ENCODE peak calls at places on chromosomes 11 and 22, in ten cellular contexts. One of them, this sample, is unnamed. For H3K27me3, the result is how much of the 10 kb centered on the place peaks cover.

GRCh38 chr11:109960831-109961230 is 132.4 kb upstream of the ZC3H12C start:
- DNase-seq in Karpas-422: no peak
- DNase-seq in left ventricle myocardium inferior: peak
- DNase-seq in gastrocnemius medialis: peak
- DNase-seq in lower lobe of right lung: no peak
- DNase-seq in Peyer's patch: no peak
- DNase-seq in CD4-positive, alpha-beta T cell: no peak
- DNase-seq in left lung: peak
- DNase-seq in heart left ventricle: peak
- DNase-seq in PC-9: no peak
- DNase-seq in this sample: peak

GRCh38 chr11:118437736-118438125 is 1.4 kb downstream of the KMT2A start:
- DNase-seq in CD4-positive, alpha-beta T cell: peak
- DNase-seq in PC-9: no peak
- DNase-seq in Karpas-422: no peak
- DNase-seq in Peyer's patch: peak
- DNase-seq in left ventricle myocardium inferior: peak
- DNase-seq in left lung: peak
- DNase-seq in heart left ventricle: no peak
- DNase-seq in lower lobe of right lung: no peak
- DNase-seq in gastrocnemius medialis: no peak
- DNase-seq in this sample: peak

GRCh38 chr11:134741453-134742227 is 329.6 kb upstream of the B3GAT1 start:
- DNase-seq in Peyer's patch: no peak
- DNase-seq in PC-9: no peak
- DNase-seq in gastrocnemius medialis: no peak
- DNase-seq in left lung: no peak
- DNase-seq in CD4-positive, alpha-beta T cell: no peak
- DNase-seq in Karpas-422: no peak
- DNase-seq in heart left ventricle: no peak
- DNase-seq in lower lobe of right lung: no peak
- DNase-seq in left ventricle myocardium inferior: no peak
- DNase-seq in this sample: no peak

GRCh38 chr11:61972796-61973602 is 5.6 kb upstream of the FTH1 start:
- DNase-seq in Karpas-422: no peak
- DNase-seq in CD4-positive, alpha-beta T cell: no peak
- DNase-seq in left ventricle myocardium inferior: no peak
- DNase-seq in PC-9: peak
- DNase-seq in lower lobe of right lung: no peak
- DNase-seq in Peyer's patch: peak
- DNase-seq in left lung: peak
- DNase-seq in heart left ventricle: no peak
- DNase-seq in gastrocnemius medialis: no peak
- DNase-seq in this sample: no peak

GRCh38 chr11:34324466-34324865 is 33.3 kb downstream of the ABTB2 start:
- DNase-seq in CD4-positive, alpha-beta T cell: no peak
- DNase-seq in left lung: no peak
- DNase-seq in heart left ventricle: no peak
- DNase-seq in PC-9: peak
- DNase-seq in Peyer's patch: no peak
- DNase-seq in left ventricle myocardium inferior: no peak
- DNase-seq in gastrocnemius medialis: no peak
- DNase-seq in lower lobe of right lung: no peak
- DNase-seq in Karpas-422: no peak
- DNase-seq in this sample: no peak

GRCh38 chr11:79198898-79199250 is 242.0 kb downstream of the TENM4 start:
- DNase-seq in Karpas-422: no peak
- DNase-seq in lower lobe of right lung: no peak
- DNase-seq in PC-9: no peak
- DNase-seq in Peyer's patch: no peak
- DNase-seq in heart left ventricle: no peak
- DNase-seq in CD4-positive, alpha-beta T cell: no peak
- DNase-seq in left ventricle myocardium inferior: no peak
- DNase-seq in left lung: no peak
- DNase-seq in gastrocnemius medialis: no peak
- DNase-seq in this sample: no peak

GRCh38 chr11:76604652-76605241 is 65.8 kb downstream of the LRRC32 start:
- DNase-seq in CD4-positive, alpha-beta T cell: no peak
- DNase-seq in heart left ventricle: peak
- DNase-seq in Karpas-422: no peak
- DNase-seq in lower lobe of right lung: no peak
- DNase-seq in left lung: no peak
- DNase-seq in Peyer's patch: peak
- DNase-seq in left ventricle myocardium inferior: peak
- DNase-seq in PC-9: no peak
- DNase-seq in gastrocnemius medialis: peak
- DNase-seq in this sample: no peak

GRCh38 chr22:46578824-46579561 is 41.2 kb upstream of the GRAMD4 start:
- DNase-seq in left lung: peak
- DNase-seq in PC-9: no peak
- DNase-seq in Peyer's patch: peak
- DNase-seq in lower lobe of right lung: peak
- DNase-seq in gastrocnemius medialis: peak
- DNase-seq in CD4-positive, alpha-beta T cell: no peak
- DNase-seq in heart left ventricle: peak
- DNase-seq in left ventricle myocardium inferior: peak
- DNase-seq in Karpas-422: no peak
- DNase-seq in this sample: peak

GRCh38 chr22:20624161-20624616 is 116.8 kb downstream of the MED15 start:
- DNase-seq in lower lobe of right lung: no peak
- DNase-seq in left lung: no peak
- DNase-seq in CD4-positive, alpha-beta T cell: no peak
- DNase-seq in left ventricle myocardium inferior: no peak
- DNase-seq in Karpas-422: no peak
- DNase-seq in heart left ventricle: no peak
- DNase-seq in gastrocnemius medialis: no peak
- DNase-seq in PC-9: no peak
- DNase-seq in Peyer's patch: no peak
- DNase-seq in this sample: no peak

GRCh38 chr22:29268511-29269229 is 602 bp downstream of the EWSR1 start:
- DNase-seq in PC-9: peak
- DNase-seq in gastrocnemius medialis: peak
- DNase-seq in lower lobe of right lung: peak
- DNase-seq in Peyer's patch: no peak
- DNase-seq in left ventricle myocardium inferior: peak
- DNase-seq in left lung: peak
- DNase-seq in CD4-positive, alpha-beta T cell: peak
- DNase-seq in heart left ventricle: peak
- DNase-seq in Karpas-422: peak
- DNase-seq in this sample: peak

GRCh38 chr11:35267504-35267903 is 128.5 kb downstream of the CD44 start:
- DNase-seq in lower lobe of right lung: no peak
- DNase-seq in gastrocnemius medialis: no peak
- DNase-seq in Peyer's patch: no peak
- DNase-seq in left lung: no peak
- DNase-seq in left ventricle myocardium inferior: no peak
- DNase-seq in PC-9: no peak
- DNase-seq in CD4-positive, alpha-beta T cell: no peak
- DNase-seq in Karpas-422: no peak
- DNase-seq in heart left ventricle: no peak
- DNase-seq in this sample: no peak

GRCh38 chr11:59510917-59511589 is at the start of gene OR4D9:
- DNase-seq in lower lobe of right lung: no peak
- DNase-seq in gastrocnemius medialis: no peak
- DNase-seq in Karpas-422: no peak
- DNase-seq in CD4-positive, alpha-beta T cell: peak
- DNase-seq in left ventricle myocardium inferior: no peak
- DNase-seq in Peyer's patch: no peak
- DNase-seq in left lung: no peak
- DNase-seq in heart left ventricle: no peak
- DNase-seq in PC-9: no peak
- DNase-seq in this sample: no peak

GRCh38 chr11:59400461-59401261 is 25.6 kb downstream of the OR5A2 start:
- DNase-seq in heart left ventricle: no peak
- DNase-seq in left ventricle myocardium inferior: no peak
- DNase-seq in Karpas-422: no peak
- DNase-seq in gastrocnemius medialis: no peak
- DNase-seq in PC-9: no peak
- DNase-seq in CD4-positive, alpha-beta T cell: no peak
- DNase-seq in lower lobe of right lung: no peak
- DNase-seq in left lung: no peak
- DNase-seq in Peyer's patch: no peak
- DNase-seq in this sample: no peak

DNA sequence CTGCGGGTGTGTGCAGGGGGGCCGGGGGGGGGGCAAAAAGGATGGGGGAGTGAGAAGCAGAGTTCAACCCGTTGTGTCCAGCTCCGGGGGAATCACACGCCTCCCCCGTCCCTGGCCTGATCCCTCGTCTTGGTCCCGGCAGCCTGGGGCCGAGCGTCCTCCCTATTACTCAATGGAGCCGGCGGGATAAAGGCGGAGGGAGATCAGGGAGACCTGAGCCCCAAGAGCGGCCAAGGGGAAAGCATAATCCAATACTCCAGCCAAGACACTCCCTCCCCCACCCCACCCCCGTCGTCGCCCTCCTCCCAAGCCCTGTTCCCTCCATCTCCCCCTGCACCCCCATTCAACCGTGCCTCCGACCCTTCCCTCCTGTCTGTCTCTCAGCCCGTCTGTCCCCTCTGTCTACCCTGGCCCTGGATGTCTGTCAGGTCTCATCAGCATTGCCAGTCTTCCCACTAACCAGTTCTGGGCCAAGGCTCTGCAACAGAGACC is 2.6 kb downstream of the PHOX2A start:
- DNase-seq in Karpas-422: no peak
- DNase-seq in PC-9: no peak
- DNase-seq in gastrocnemius medialis: no peak
- DNase-seq in left lung: no peak
- DNase-seq in heart left ventricle: no peak
- DNase-seq in lower lobe of right lung: no peak
- DNase-seq in left ventricle myocardium inferior: no peak
- DNase-seq in CD4-positive, alpha-beta T cell: no peak
- DNase-seq in Peyer's patch: no peak
- DNase-seq in this sample: no peak
- H3K27me3 ChIP-seq in Karpas-422: under half
- H3K27me3 ChIP-seq in PC-9: under half
- H3K27me3 ChIP-seq in gastrocnemius medialis: under half
- H3K27me3 ChIP-seq in left lung: half or more
- H3K27me3 ChIP-seq in heart left ventricle: under half
- H3K27me3 ChIP-seq in lower lobe of right lung: half or more
- H3K27me3 ChIP-seq in left ventricle myocardium inferior: half or more
- H3K27me3 ChIP-seq in CD4-positive, alpha-beta T cell: half or more
- H3K27me3 ChIP-seq in Peyer's patch: under half
- H3K27me3 ChIP-seq in this sample: half or more

DNA sequence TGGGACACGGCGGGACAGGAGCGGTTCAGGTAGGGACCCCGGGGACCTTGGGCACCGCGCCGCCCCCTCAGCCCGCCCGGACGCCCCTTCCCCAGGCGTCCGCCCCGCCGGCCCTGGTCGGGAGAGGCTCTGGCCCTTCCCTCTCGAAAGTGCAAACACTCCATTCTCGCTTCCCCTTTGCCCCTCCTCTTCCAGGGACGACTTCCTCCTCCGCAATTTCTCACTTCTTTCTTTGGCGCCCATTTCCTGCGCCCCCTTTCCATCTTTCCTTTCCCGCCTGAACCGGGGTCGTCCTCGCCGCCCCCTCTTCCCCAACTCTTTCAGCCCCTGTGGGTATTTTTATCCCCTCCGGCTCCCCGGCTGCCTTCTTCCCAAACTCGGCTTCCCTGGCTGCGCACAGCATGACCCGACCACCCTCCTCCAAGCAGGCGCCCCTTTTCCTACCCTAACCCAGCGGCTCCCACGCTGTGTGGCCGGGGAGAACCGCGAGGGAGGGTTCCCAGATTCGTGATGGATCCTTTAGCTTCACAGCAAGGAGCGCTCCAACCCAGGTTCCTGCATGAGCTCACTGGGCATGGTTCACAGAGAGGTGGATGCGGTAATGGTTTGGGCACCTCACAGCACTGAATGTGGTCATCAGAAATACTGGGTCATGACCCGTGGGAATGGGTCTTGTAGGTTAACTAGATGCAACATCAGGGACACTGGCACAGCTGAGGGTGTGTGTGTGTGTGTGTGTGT is 689 bp downstream of the RAB39A start:
- DNase-seq in left lung: peak
- DNase-seq in PC-9: no peak
- DNase-seq in Karpas-422: peak
- DNase-seq in lower lobe of right lung: no peak
- DNase-seq in gastrocnemius medialis: peak
- DNase-seq in left ventricle myocardium inferior: peak
- DNase-seq in CD4-positive, alpha-beta T cell: no peak
- DNase-seq in Peyer's patch: no peak
- DNase-seq in heart left ventricle: no peak
- DNase-seq in this sample: no peak
- H3K27me3 ChIP-seq in left lung: half or more
- H3K27me3 ChIP-seq in PC-9: under half
- H3K27me3 ChIP-seq in Karpas-422: under half
- H3K27me3 ChIP-seq in lower lobe of right lung: under half
- H3K27me3 ChIP-seq in gastrocnemius medialis: under half
- H3K27me3 ChIP-seq in left ventricle myocardium inferior: half or more
- H3K27me3 ChIP-seq in CD4-positive, alpha-beta T cell: under half
- H3K27me3 ChIP-seq in Peyer's patch: under half
- H3K27me3 ChIP-seq in heart left ventricle: under half
- H3K27me3 ChIP-seq in this sample: under half

DNA sequence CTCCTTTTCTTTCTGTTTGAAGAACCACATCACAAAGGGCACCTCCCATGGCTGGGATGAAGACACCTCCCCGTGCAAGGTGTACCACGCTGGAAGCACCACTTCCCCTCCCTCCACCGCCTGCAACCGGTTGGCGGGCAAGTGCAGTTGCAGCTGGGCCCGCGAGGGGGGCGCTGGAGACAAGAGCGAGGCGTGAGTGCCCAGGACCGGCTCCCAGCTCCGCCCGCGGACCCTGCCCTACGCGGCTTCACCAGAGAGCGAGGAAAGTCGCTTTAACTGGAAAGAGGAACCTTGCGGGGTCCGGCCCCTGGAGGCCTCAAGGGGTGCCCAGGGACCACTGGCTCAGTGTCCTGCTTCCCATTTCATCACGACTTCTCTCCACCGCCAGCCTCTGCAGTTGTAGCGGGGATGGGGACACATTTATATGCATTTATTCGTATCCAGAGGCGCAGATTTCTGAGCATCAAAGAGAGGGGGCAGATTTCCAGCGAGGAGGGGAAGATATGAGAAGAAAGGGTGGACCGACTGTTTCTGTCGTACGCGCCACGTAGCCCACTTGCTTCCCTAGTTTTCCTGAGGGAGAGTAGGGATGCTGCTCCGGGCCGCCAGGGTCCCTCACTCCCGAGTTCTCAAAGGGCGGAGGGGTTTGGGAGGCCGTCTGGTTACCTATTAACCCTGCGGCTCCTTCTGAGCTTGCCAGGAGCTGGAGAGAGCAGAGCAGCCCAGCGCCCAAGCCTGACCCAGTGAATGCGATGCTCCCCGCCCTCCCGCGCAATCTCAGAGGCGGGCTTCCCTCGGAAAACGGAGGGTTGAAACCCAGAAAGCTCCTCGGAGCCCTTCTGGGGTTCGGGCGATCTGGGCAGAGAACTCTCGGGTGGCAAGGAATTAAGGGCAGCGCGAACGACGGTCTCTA is 3.5 kb downstream of the ESAM start:
- DNase-seq in Peyer's patch: peak
- DNase-seq in left lung: peak
- DNase-seq in CD4-positive, alpha-beta T cell: peak
- DNase-seq in gastrocnemius medialis: peak
- DNase-seq in left ventricle myocardium inferior: peak
- DNase-seq in PC-9: no peak
- DNase-seq in lower lobe of right lung: peak
- DNase-seq in heart left ventricle: peak
- DNase-seq in Karpas-422: peak
- DNase-seq in this sample: no peak
- H3K27me3 ChIP-seq in Peyer's patch: under half
- H3K27me3 ChIP-seq in left lung: half or more
- H3K27me3 ChIP-seq in CD4-positive, alpha-beta T cell: half or more
- H3K27me3 ChIP-seq in gastrocnemius medialis: half or more
- H3K27me3 ChIP-seq in left ventricle myocardium inferior: half or more
- H3K27me3 ChIP-seq in PC-9: under half
- H3K27me3 ChIP-seq in lower lobe of right lung: under half
- H3K27me3 ChIP-seq in heart left ventricle: under half
- H3K27me3 ChIP-seq in Karpas-422: under half
- H3K27me3 ChIP-seq in this sample: half or more

GRCh38 chr22:39244073-39244495 is 698 bp downstream of the PDGFB start:
- DNase-seq in left lung: no peak
- DNase-seq in heart left ventricle: peak
- DNase-seq in left ventricle myocardium inferior: no peak
- DNase-seq in PC-9: no peak
- DNase-seq in Karpas-422: no peak
- DNase-seq in gastrocnemius medialis: no peak
- DNase-seq in CD4-positive, alpha-beta T cell: peak
- DNase-seq in lower lobe of right lung: no peak
- DNase-seq in Peyer's patch: no peak
- DNase-seq in this sample: no peak
- H3K27me3 ChIP-seq in left lung: half or more
- H3K27me3 ChIP-seq in heart left ventricle: under half
- H3K27me3 ChIP-seq in left ventricle myocardium inferior: under half
- H3K27me3 ChIP-seq in PC-9: under half
- H3K27me3 ChIP-seq in Karpas-422: under half
- H3K27me3 ChIP-seq in gastrocnemius medialis: under half
- H3K27me3 ChIP-seq in CD4-positive, alpha-beta T cell: under half
- H3K27me3 ChIP-seq in lower lobe of right lung: under half
- H3K27me3 ChIP-seq in Peyer's patch: under half
- H3K27me3 ChIP-seq in this sample: under half